ENCODE peak calls at places on chromosome 1, in seven cellular contexts. W is fibroblast of lung, M is dorsolateral prefrontal cortex, C is HepG2, Z is neural progenitor cell, Q is cardiac muscle cell, H is adrenal gland. R is an unnamed sample.

GRCh38 chr1:246218686-246219085 is 288.4 kb downstream of the SMYD3 start:
- DNase-seq in W (no peak), M (no peak), C (no peak), Z (no peak), Q (no peak), H (no peak), R (no peak)

GRCh38 chr1:114083186-114083585 is 70.5 kb downstream of the SYT6 start:
- DNase-seq in W (no peak), M (no peak), C (no peak), Z (no peak), Q (no peak), H (no peak), R (no peak)

GRCh38 chr1:210376836-210377377 is 48.2 kb downstream of the HHAT start:
- DNase-seq in W (no peak), M (no peak), C (no peak), Z (no peak), Q (no peak), H (no peak), R (no peak)

GRCh38 chr1:168227620-168228019 is 1.8 kb downstream of the SFT2D2 start:
- DNase-seq in W (no peak), M (no peak), C (no peak), Z (no peak), Q (peak; percentile 27), H (no peak), R (peak; percentile 32)

GRCh38 chr1:229262239-229262638 is 8.7 kb upstream of the RAB4A start:
- DNase-seq in W (no peak), M (no peak), C (no peak), Z (no peak), Q (no peak), H (no peak), R (no peak)

GRCh38 chr1:110258734-110259133 is 48.6 kb downstream of the KCNC4 start:
- DNase-seq in W (no peak), M (no peak), C (no peak), Z (no peak), Q (no peak), H (no peak), R (no peak)

GRCh38 chr1:240344918-240345317 is 253.2 kb downstream of the FMN2 start:
- DNase-seq in W (peak; percentile 17), M (no peak), C (no peak), Z (no peak), Q (no peak), H (no peak), R (no peak)

GRCh38 chr1:70146488-70146887 is 58.9 kb downstream of the LRRC40 start:
- DNase-seq in W (peak; percentile 70), M (no peak), C (peak; percentile 31), Z (no peak), Q (no peak), H (no peak), R (no peak)

GRCh38 chr1:211825990-211826389 is 4.6 kb downstream of the LPGAT1 start:
- DNase-seq in W (peak; percentile 49), M (no peak), C (no peak), Z (no peak), Q (peak; percentile 55), H (no peak), R (no peak)

GRCh38 chr1:109438798-109439297 is 12.6 kb upstream of the PSMA5 start:
- DNase-seq in W (peak; percentile 98), M (no peak), C (peak; percentile 72), Z (no peak), Q (peak; percentile 73), H (peak; percentile 71), R (peak; percentile 27)

GRCh38 chr1:107175102-107175501 is 34.3 kb downstream of the NTNG1 start:
- DNase-seq in W (no peak), M (no peak), C (no peak), Z (no peak), Q (no peak), H (no peak), R (no peak)

GRCh38 chr1:192399161-192399560 is 82.4 kb downstream of the RGS21 start:
- DNase-seq in W (no peak), M (no peak), C (no peak), Z (no peak), Q (no peak), H (no peak), R (no peak)

GRCh38 chr1:212975607-212975918 is 25.2 kb downstream of the VASH2 start:
- DNase-seq in W (peak; percentile 52), M (no peak), C (no peak), Z (no peak), Q (no peak), H (peak; percentile 14), R (no peak)

GRCh38 chr1:200753650-200754198 is 15.0 kb downstream of the CAMSAP2 start:
- DNase-seq in W (no peak), M (no peak), C (no peak), Z (no peak), Q (no peak), H (no peak), R (no peak)

GRCh38 chr1:53367503-53368313 is 39.8 kb upstream of the LRP8 start:
- DNase-seq in W (no peak), M (peak; percentile 32), C (no peak), Z (no peak), Q (no peak), H (no peak), R (peak; percentile 93)

GRCh38 chr1:32863516-32864245 is 7.0 kb downstream of the FNDC5 start:
- DNase-seq in W (no peak), M (no peak), C (no peak), Z (no peak), Q (no peak), H (no peak), R (no peak)

GRCh38 chr1:190303501-190303900 is 174.2 kb downstream of the BRINP3 start:
- DNase-seq in W (no peak), M (no peak), C (no peak), Z (no peak), Q (no peak), H (no peak), R (no peak)

GRCh38 chr1:31585736-31586365 is 9.5 kb downstream of the TINAGL1 start:
- DNase-seq in W (no peak), M (no peak), C (no peak), Z (no peak), Q (no peak), H (no peak), R (no peak)

GRCh38 chr1:230861970-230862595 is 6.2 kb downstream of the C1orf198 start:
- DNase-seq in W (peak; percentile 87), M (no peak), C (no peak), Z (no peak), Q (no peak), H (no peak), R (no peak)

GRCh38 chr1:230858918-230859819 is 9.2 kb downstream of the C1orf198 start:
- DNase-seq in W (peak; percentile 90), M (peak; percentile 88), C (no peak), Z (peak; percentile 50), Q (peak; percentile 48), H (no peak), R (no peak)

GRCh38 chr1:230860617-230861384 is 7.5 kb downstream of the C1orf198 start:
- DNase-seq in W (no peak), M (no peak), C (no peak), Z (no peak), Q (no peak), H (no peak), R (no peak)

GRCh38 chr1:230863449-230863848 is 4.9 kb downstream of the C1orf198 start:
- DNase-seq in W (no peak), M (no peak), C (no peak), Z (no peak), Q (no peak), H (no peak), R (no peak)

DNA sequence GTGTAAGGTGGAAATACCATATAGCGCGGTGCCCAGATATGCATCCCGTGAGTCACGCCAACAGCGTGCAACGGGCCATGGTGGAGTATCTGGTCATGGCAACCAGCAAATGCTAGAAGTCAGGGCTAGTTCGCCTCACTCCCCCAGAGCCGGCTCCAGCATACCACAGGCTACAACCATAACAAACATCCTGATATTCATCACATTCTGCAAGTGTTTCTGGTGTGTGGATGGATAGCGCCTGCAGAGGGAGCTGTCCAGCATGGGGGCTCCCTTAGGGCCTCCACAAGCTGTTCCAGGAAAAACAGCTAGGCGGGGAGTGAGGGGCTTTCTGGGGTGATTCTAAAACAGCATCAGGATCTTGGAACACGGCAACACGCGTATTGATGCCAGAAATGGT is 6.8 kb downstream of the C1orf198 start:
- DNase-seq in W (no peak), M (no peak), C (no peak), Z (peak; percentile 29), Q (no peak), H (no peak), R (no peak)
- TF ChIP-seq CTCF in W (no peak), M (peak; percentile 14), C (no peak), Z (no peak), Q (peak; percentile 5), H (no peak), R (no peak)

GRCh38 chr1:82600314-82600713 is 799.6 kb downstream of the ADGRL2 start:
- DNase-seq in W (no peak), M (no peak), C (no peak), Z (no peak), Q (no peak), H (no peak), R (no peak)

GRCh38 chr1:82598816-82599215 is 798.1 kb downstream of the ADGRL2 start:
- DNase-seq in W (no peak), M (no peak), C (no peak), Z (no peak), Q (no peak), H (no peak), R (no peak)

GRCh38 chr1:82604524-82604923 is 803.8 kb downstream of the ADGRL2 start:
- DNase-seq in W (no peak), M (no peak), C (no peak), Z (peak; percentile 73), Q (no peak), H (no peak), R (no peak)
- TF ChIP-seq CTCF in W (no peak), M (no peak), C (peak; percentile 26), Z (peak; percentile 54), Q (no peak), H (no peak), R (no peak)

DNA sequence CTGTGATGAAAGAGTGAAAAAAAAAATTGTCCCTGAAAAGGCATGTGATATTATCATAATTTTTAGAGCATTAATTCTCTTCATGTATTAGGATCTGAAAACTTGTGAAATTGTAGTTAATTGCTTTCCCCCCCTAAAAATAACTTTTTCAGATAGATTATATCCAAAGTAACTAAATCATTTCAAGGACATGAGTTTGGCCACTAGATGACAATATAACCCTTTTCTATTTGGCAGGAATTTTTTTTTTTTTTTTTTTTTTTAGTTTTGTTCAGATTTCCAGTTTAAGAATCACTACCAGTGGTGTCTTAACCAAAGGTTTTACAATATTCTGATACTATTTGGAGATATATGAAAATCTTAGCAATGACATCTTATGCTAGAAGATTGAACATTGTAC is 370.8 kb downstream of the AMY1C start:
- DNase-seq in W (no peak), M (no peak), C (no peak), Z (no peak), Q (no peak), H (no peak), R (no peak)
- TF ChIP-seq CTCF in W (no peak), M (no peak), C (no peak), Z (peak; percentile 43), Q (no peak), H (no peak), R (no peak)

GRCh38 chr1:224170748-224171478 is 12.1 kb upstream of the DEGS1 start:
- DNase-seq in W (no peak), M (no peak), C (peak; percentile 13), Z (peak; percentile 19), Q (peak; percentile 42), H (peak; percentile 27), R (no peak)
- TF ChIP-seq CTCF in W (peak; percentile 21), M (peak; percentile 28), C (peak; percentile 34), Z (peak; percentile 35), Q (peak; percentile 34), H (peak; percentile 51), R (peak; percentile 3)

R was measured in GM10248.